ENCODE peak calls at places on chromosomes 13 and 19, in five cellular contexts. I is uterus, M is body of pancreas, B is GM06990, K is lower lobe of right lung. V is an unnamed sample.
A peak's percentile ranks its signal among the peaks of the same experiment; 100 is the strongest.

GRCh38 chr13:95100525-95101121 is 200.6 kb downstream of the ABCC4 start:
- DNase-seq in I (no peak), M (no peak), B (no peak), K (no peak), V (no peak)

GRCh38 chr19:52227980-52228379 is 38.1 kb downstream of the PPP2R1A start:
- DNase-seq in I (no peak), M (no peak), B (no peak), K (no peak), V (no peak)

GRCh38 chr19:18280247-18281081 is 958 bp downstream of the JUND start:
- DNase-seq in I (peak; percentile 76), M (peak; percentile 86), B (peak; percentile 93), K (peak; percentile 90), V (peak; percentile 95)

GRCh38 chr13:20197361-20197834 is 4.7 kb upstream of the GJB2 start:
- DNase-seq in I (no peak), M (peak; percentile 35), B (no peak), K (no peak), V (no peak)

GRCh38 chr19:1221904-1222255 is 15.9 kb downstream of the CBARP start:
- DNase-seq in I (no peak), M (no peak), B (no peak), K (no peak), V (no peak)

GRCh38 chr13:35979378-35979911 is 151.7 kb downstream of the DCLK1 start:
- DNase-seq in I (peak; percentile 83), M (peak; percentile 70), B (no peak), K (no peak), V (no peak)

GRCh38 chr19:45125360-45125759 is 32.4 kb downstream of the PPP1R37 start:
- DNase-seq in I (no peak), M (no peak), B (no peak), K (no peak), V (no peak)

GRCh38 chr19:33520844-33521479 is 629 bp downstream of the PEPD start:
- DNase-seq in I (peak; percentile 22), M (no peak), B (no peak), K (no peak), V (no peak)

GRCh38 chr13:98411617-98412310 is 165.1 kb downstream of the STK24 start:
- DNase-seq in I (no peak), M (peak; percentile 65), B (no peak), K (peak; percentile 78), V (no peak)

GRCh38 chr19:44785993-44786392 is 8.3 kb downstream of the CBLC start:
- DNase-seq in I (no peak), M (no peak), B (no peak), K (no peak), V (no peak)

GRCh38 chr19:35093430-35093829 is 22.2 kb upstream of the FXYD3 start:
- DNase-seq in I (no peak), M (no peak), B (no peak), K (no peak), V (no peak)

GRCh38 chr19:40519352-40520322 is 52.8 kb downstream of the SPTBN4 start:
- DNase-seq in I (no peak), M (no peak), B (peak; percentile 42), K (no peak), V (no peak)

GRCh38 chr19:2952953-2953481 is 8.2 kb upstream of the ZNF77 start:
- DNase-seq in I (no peak), M (peak; percentile 93), B (peak; percentile 31), K (peak; percentile 71), V (peak; percentile 66)

GRCh38 chr13:113789167-113789566 is 30.1 kb downstream of the TMEM255B start:
- DNase-seq in I (no peak), M (no peak), B (no peak), K (no peak), V (no peak)

GRCh38 chr13:89609318-89609717 is 1738.2 kb upstream of the MIR17HG start:
- DNase-seq in I (no peak), M (no peak), B (no peak), K (no peak), V (no peak)

GRCh38 chr13:97242755-97243497 is 20.8 kb downstream of the MBNL2 start:
- DNase-seq in I (no peak), M (no peak), B (no peak), K (no peak), V (no peak)

GRCh38 chr13:97945342-97945741 is 8.1 kb upstream of the IPO5 start:
- DNase-seq in I (no peak), M (no peak), B (no peak), K (no peak), V (no peak)

GRCh38 chr19:43966079-43966694 is 15.2 kb downstream of the ZNF221 start:
- DNase-seq in I (no peak), M (no peak), B (no peak), K (no peak), V (no peak)

GRCh38 chr13:107291875-107292274 is 723.9 kb upstream of the ARGLU1 start:
- DNase-seq in I (no peak), M (no peak), B (no peak), K (no peak), V (no peak)

GRCh38 chr13:70967564-70967963 is 859.3 kb upstream of the KLHL1 start:
- DNase-seq in I (no peak), M (no peak), B (no peak), K (no peak), V (peak; percentile 48)

GRCh38 chr13:110907951-110908898 is 6.6 kb downstream of the ANKRD10 start:
- DNase-seq in I (no peak), M (peak; percentile 86), B (no peak), K (no peak), V (no peak)

DNA sequence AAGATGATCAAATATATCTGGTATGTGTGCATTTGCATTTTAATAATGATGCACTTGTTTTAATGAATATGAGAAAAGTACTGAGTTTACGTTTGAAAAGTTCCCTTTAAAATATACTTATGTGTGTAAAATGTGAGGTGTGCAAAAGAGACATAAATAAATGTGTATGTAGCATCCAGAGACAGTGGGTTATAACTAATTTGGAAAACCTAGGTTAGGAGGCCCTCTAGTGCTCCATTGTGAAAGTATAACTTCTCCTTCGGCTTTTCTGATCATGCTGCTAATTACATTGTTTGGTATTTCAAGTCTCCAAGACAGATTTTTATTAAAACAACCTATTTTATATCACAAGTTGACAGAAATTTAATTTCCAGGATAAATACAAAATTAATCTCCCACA is 30.1 kb downstream of the SCEL start:
- DNase-seq in I (no peak), M (no peak), B (peak; percentile 25), K (no peak), V (no peak)
- TF ChIP-seq CTCF in I (peak; percentile 15), M (no peak), B (peak; percentile 54), K (peak; percentile 46), V (peak; percentile 21)

DNA sequence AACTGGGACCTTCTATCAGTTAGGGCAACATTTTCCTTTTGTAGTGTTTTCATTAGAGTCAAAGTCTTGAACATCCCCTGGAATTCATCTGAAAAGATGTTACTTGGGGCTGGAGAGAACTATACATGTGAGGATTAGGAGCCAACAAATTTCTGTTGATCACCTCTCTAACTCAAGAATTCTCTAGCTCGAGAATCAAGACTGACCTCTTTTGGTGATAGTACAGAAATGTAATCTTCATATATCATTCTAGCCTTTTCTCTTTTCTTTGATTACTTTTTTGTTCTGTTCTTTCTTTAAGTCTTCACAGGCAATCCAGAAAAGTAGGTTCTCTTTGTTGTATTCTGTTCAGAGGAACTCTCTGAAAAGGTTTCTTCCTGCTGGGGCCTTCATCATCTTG is 26.4 kb downstream of the ELF1 start:
- DNase-seq in I (no peak), M (no peak), B (no peak), K (no peak), V (no peak)
- TF ChIP-seq CTCF in I (no peak), M (peak; percentile 6), B (peak; percentile 23), K (no peak), V (no peak)

GRCh38 chr19:49056101-49056901 is 1.2 kb downstream of the CGB7 start:
- DNase-seq in I (peak; percentile 28), M (peak; percentile 47), B (peak; percentile 62), K (peak; percentile 70), V (peak; percentile 92)
- TF ChIP-seq CTCF in I (no peak), M (peak; percentile 32), B (peak; percentile 18), K (peak; percentile 40), V (no peak)

DNA sequence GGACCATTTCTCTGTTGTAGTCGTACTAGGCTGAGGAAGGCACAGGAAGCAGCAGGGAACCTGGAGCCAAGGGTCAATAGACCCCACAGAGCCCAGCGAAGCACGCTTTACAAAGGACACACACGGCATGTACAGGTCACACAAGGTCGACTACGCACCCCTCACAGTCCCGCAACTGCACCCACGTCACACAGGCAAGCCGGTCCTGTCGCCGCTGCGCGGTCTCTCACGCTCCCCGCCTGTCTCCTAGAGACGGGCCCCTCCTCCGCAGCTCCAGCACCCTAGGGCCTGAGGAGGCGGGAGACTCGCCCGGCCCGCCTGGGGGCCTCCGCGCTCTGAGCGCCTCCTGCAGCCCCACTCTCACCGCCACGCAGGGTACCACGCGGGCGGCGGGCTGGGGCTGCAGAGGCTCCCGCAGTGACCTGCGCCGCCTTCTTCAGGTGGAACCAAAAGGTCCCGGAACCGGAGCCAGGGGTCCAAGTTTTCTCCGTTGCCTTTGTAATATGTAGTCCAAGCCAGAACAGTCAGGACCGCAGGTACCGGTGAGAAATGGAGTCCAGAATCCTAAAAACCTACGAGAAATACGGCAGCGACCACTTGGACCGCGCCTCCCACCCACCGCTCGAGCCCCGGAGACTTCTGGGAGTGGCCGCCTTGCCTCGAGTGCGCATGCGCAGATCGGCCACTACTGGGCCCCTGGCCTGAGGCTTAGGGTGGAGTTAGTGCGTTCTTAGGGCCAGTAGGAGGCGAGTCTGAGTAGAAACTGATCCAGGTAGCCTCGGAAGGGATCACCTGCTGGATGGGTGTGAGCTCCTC is at the start of gene ZNF607:
- DNase-seq in I (peak; percentile 87), M (peak; percentile 92), B (peak; percentile 91), K (peak; percentile 91), V (peak; percentile 94)
- TF ChIP-seq CTCF in I (peak; percentile 66), M (peak; percentile 75), B (peak; percentile 75), K (peak; percentile 68), V (peak; percentile 65)

GRCh38 chr19:36489139-36489919 is at the start of gene ZNF566:
- DNase-seq in I (peak; percentile 92), M (peak; percentile 95), B (peak; percentile 94), K (peak; percentile 93), V (peak; percentile 93)
- TF ChIP-seq CTCF in I (peak; percentile 22), M (no peak), B (peak; percentile 13), K (no peak), V (no peak)